ENCODE peak calls at places on chromosome 13, in five cellular contexts. N is iPS DF 6.9, D is fibroblast of lung, C is heart left ventricle, W is heart right ventricle. I is an unnamed sample. For H3K4me1, the result is how much of the 10 kb centered on the place peaks cover.

GRCh38 chr13:79830426-79830825 is 349.5 kb downstream of the NDFIP2 start:
- DNase-seq in N (no peak), C (no peak), W (no peak), D (no peak), I (no peak)

GRCh38 chr13:60591348-60591747 is 194.3 kb downstream of the TDRD3 start:
- DNase-seq in N (no peak), D (no peak), W (no peak), C (no peak), I (no peak)

GRCh38 chr13:52454459-52454824 is 836 bp upstream of the CKAP2 start:
- DNase-seq in N (no peak), C (no peak), W (no peak), D (peak), I (no peak)

GRCh38 chr13:43129511-43130130 is 106.2 kb downstream of the DNAJC15 start:
- DNase-seq in N (no peak), W (no peak), C (no peak), D (no peak), I (no peak)

GRCh38 chr13:24520733-24521132 is 8.2 kb upstream of the PARP4 start:
- DNase-seq in N (no peak), W (no peak), C (no peak), D (no peak), I (no peak)

GRCh38 chr13:111325941-111326620 is 5.6 kb downstream of the TEX29 start:
- DNase-seq in C (no peak), D (no peak), W (no peak), N (no peak), I (no peak)

GRCh38 chr13:23959231-23959862 is 62.0 kb upstream of the C1QTNF9B start:
- DNase-seq in N (no peak), D (no peak), W (no peak), C (no peak), I (no peak)

GRCh38 chr13:23979361-23980159 is 82.3 kb upstream of the C1QTNF9B start:
- DNase-seq in C (peak), N (peak), D (peak), W (peak), I (peak)

GRCh38 chr13:104171132-104171531 is 1104.9 kb upstream of the SLC10A2 start:
- DNase-seq in W (no peak), C (no peak), N (no peak), D (no peak), I (no peak)

GRCh38 chr13:59710995-59711701 is 452.6 kb downstream of the DIAPH3 start:
- DNase-seq in W (no peak), N (no peak), D (no peak), C (no peak), I (no peak)

GRCh38 chr13:101289764-101290163 is 126.5 kb downstream of the NALCN start:
- DNase-seq in W (no peak), D (peak), N (peak), C (peak), I (no peak)

GRCh38 chr13:36051082-36051481 is 80.1 kb downstream of the DCLK1 start:
- DNase-seq in C (no peak), D (no peak), W (no peak), N (no peak), I (no peak)

GRCh38 chr13:21053231-21053630 is 8.2 kb downstream of the LATS2 start:
- DNase-seq in D (no peak), W (no peak), C (no peak), N (no peak), I (no peak)

GRCh38 chr13:114272977-114273376 is 8.4 kb upstream of the UPF3A start:
- DNase-seq in D (no peak), W (no peak), N (no peak), C (no peak), I (no peak)

GRCh38 chr13:44969858-44970484 is 19.3 kb downstream of the NUFIP1 start:
- DNase-seq in C (no peak), W (no peak), N (no peak), D (peak), I (no peak)

GRCh38 chr13:38755792-38756191 is 68.9 kb downstream of the FREM2 start:
- DNase-seq in N (no peak), W (no peak), D (no peak), C (no peak), I (peak)

GRCh38 chr13:59651479-59651878 is 512.2 kb downstream of the DIAPH3 start:
- DNase-seq in D (no peak), W (no peak), C (no peak), N (no peak), I (no peak)

GRCh38 chr13:107185889-107186288 is 618.0 kb upstream of the ARGLU1 start:
- DNase-seq in D (peak), W (no peak), C (no peak), N (no peak), I (no peak)

GRCh38 chr13:98915563-98916348 is 62.1 kb downstream of the DOCK9 start:
- DNase-seq in W (no peak), N (no peak), D (no peak), C (no peak), I (no peak)

GRCh38 chr13:78185700-78186099 is 267.1 kb upstream of the EDNRB start:
- DNase-seq in D (no peak), C (no peak), N (no peak), W (no peak), I (no peak)

GRCh38 chr13:48429036-48429435 is 16.1 kb upstream of the LPAR6 start:
- DNase-seq in D (no peak), N (no peak), W (no peak), C (no peak), I (no peak)

GRCh38 chr13:25286308-25286968 is 850 bp downstream of the MTMR6 start:
- DNase-seq in C (peak), N (no peak), W (no peak), D (peak), I (no peak)

GRCh38 chr13:45296259-45296658 is 44.7 kb downstream of the TPT1 start:
- DNase-seq in C (no peak), N (no peak), D (no peak), W (no peak), I (no peak)

GRCh38 chr13:36882829-36883390 is 37.1 kb downstream of the SMAD9 start:
- DNase-seq in W (no peak), D (no peak), C (no peak), N (no peak), I (no peak)

GRCh38 chr13:100497394-100497793 is 91.2 kb downstream of the GGACT start:
- DNase-seq in C (no peak), N (no peak), W (no peak), D (peak), I (no peak)

GRCh38 chr13:31814523-31814922 is 75.2 kb downstream of the RXFP2 start:
- DNase-seq in D (no peak), N (no peak), C (no peak), W (no peak), I (no peak)

GRCh38 chr13:80755925-80756324 is 415.0 kb upstream of the SPRY2 start:
- DNase-seq in W (no peak), N (no peak), C (no peak), D (peak), I (no peak)

GRCh38 chr13:61700663-61701062 is 285.0 kb upstream of the PCDH20 start:
- DNase-seq in W (no peak), N (no peak), D (no peak), C (no peak), I (no peak)

GRCh38 chr13:26061947-26062346 is 10.1 kb upstream of the SHISA2 start:
- DNase-seq in N (no peak), C (no peak), D (peak), W (no peak), I (no peak)

GRCh38 chr13:97883356-97883755 is 70.1 kb upstream of the IPO5 start:
- DNase-seq in W (no peak), C (no peak), D (no peak), N (no peak), I (no peak)

GRCh38 chr13:47964863-47965262 is 36.2 kb downstream of the SUCLA2 start:
- DNase-seq in C (no peak), N (no peak), W (no peak), D (no peak), I (no peak)

GRCh38 chr13:79612604-79613003 is 131.6 kb downstream of the NDFIP2 start:
- DNase-seq in D (no peak), C (no peak), W (no peak), N (no peak), I (no peak)

GRCh38 chr13:51435002-51435578 is 17.7 kb downstream of the INTS6 start:
- DNase-seq in N (no peak), W (no peak), C (no peak), D (peak), I (no peak)

GRCh38 chr13:29591310-29591709 is 4.2 kb downstream of the SLC7A1 start:
- DNase-seq in N (no peak), W (no peak), D (peak), C (no peak), I (no peak)
- H3K4me3 ChIP-seq in N (no peak), W (no peak), D (no peak), C (no peak), I (no peak)

DNA sequence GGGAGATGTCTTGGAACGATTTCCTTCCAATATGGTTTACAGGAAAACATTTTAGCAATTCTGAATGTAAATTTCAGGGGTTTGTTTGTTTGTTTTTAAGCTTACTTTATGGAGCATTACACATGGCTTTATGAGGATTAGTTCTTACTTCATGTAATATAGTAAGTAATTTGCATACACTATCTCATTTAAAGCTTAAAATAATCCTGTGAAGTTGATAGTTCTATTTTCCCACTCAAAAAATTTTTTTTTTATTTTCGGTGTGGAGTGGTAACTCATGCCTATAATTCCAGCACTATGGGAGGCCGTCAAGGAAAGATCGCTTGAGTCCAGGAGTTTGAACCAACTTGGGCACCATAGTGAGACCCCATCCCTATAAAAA is 19.0 kb upstream of the KPNA3 start:
- DNase-seq in N (no peak), C (no peak), W (no peak), D (no peak), I (no peak)
- H3K4me1 ChIP-seq in N (under half), C (under half), W (under half), D (under half), I (under half)

DNA sequence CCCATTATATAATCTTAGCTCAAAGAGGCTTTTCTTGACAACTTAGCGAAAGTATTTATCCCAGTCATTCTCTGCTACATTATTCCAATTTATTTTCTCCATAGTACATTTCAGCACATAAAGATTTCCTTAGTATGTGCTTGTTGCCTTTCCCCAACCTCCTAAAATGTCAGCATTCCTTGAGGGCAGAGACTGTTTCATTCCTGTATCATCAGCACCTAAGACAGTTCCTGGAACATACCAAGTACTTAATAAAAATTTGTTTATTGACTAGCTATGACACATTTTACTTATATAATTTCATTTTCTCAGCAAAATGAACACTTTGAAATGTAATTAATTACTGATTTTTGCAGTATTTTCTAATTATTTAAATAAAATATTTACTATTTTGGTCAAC is 33.4 kb upstream of the USPL1 start:
- DNase-seq in C (no peak), D (no peak), W (no peak), N (no peak), I (no peak)
- H3K4me3 ChIP-seq in C (no peak), D (no peak), W (no peak), N (no peak), I (no peak)

DNA sequence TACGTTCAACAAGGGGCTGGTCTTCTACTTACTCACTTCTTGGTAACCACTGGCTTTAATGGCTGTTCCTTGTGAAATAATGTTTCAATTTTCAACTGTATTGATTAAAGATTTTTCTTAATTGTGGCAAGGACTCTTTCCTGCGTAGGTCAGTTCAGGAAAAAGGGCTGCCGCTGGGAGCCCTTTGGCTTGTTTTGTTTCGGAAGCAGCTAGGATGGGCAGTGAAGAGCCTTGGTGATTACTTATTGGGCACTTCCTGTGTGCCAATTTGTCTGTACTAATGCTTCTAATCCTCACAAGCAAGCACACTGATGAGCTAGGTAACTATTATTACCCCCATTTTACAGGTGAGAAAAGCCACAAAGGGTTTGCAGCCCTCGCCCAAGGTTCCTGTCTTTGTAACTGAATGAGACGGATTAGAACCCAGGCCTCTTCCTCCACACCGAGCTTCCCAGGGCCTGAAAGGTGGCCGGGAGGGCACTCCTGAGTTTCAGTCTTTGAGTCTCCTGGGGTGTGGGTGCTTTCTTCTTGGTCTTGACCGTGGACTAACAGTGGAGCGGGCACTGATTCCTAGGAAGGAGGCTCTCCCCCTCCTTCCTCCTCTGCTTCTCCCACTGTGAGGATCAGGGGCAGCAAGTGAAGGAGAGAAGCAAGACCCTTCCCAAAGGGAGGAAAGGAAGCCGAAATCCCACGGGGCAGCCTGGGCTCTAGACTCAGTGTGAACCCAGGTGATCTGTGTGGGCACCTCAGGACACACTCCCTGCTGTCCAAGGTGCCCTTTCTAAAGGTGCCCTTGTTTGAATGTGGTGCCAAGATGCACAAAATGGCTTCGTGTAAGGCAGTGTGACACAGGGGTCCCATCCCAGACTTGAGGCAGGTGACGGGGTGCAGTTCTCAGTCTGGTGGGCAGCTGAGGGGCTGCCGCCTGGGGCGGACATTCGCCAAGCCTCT is 3.7 kb downstream of the COL4A2 start:
- DNase-seq in C (no peak), N (no peak), W (no peak), D (no peak), I (no peak)
- H3K4me1 ChIP-seq in C (under half), N (under half), W (under half), D (under half), I (under half)

GRCh38 chr13:112605531-112605990 is 17.6 kb upstream of the TUBGCP3 start:
- DNase-seq in W (no peak), D (no peak), N (no peak), C (no peak), I (no peak)
- H3K4me3 ChIP-seq in W (peak), D (peak), N (no peak), C (peak), I (peak)

GRCh38 chr13:102905905-102906304 is 60.1 kb downstream of the ERCC5 start:
- DNase-seq in D (no peak), W (no peak), C (no peak), N (no peak), I (no peak)
- H3K4me1 ChIP-seq in D (under half), W (under half), C (under half), N (under half), I (under half)

I was measured in pancreas.